ENCODE peak calls at places on chromosomes 5 and 9, in ten cellular contexts. S is CD8-positive, alpha-beta memory T cell; A is cardiac muscle cell; H is A549; P is GM23248; E is CD4-positive, CD25-positive, alpha-beta regulatory T cell; W is brain microvascular endothelial cell; R is stomach; T is mesendoderm; Z is HCT116. X is an unnamed sample.

GRCh38 chr9:112078432-112078831 is 96.7 kb downstream of the SUSD1 start:
- DNase-seq in T (no peak), H (no peak), A (no peak), S (no peak), W (no peak), R (no peak), E (no peak), P (no peak), Z (no peak), X (no peak)

GRCh38 chr9:121305269-121305994 is 37.5 kb downstream of the GSN start:
- DNase-seq in S (no peak), P (peak; percentile 56), H (no peak), Z (no peak), R (peak; percentile 44), W (no peak), T (no peak), E (no peak), A (no peak), X (no peak)

GRCh38 chr5:6166698-6167394 is 211.5 kb downstream of the MED10 start:
- DNase-seq in A (no peak), T (peak; percentile 16), S (no peak), Z (no peak), R (no peak), H (no peak), W (no peak), P (no peak), E (peak; percentile 0), X (no peak)

GRCh38 chr5:160054047-160054446 is 45.1 kb downstream of the TTC1 start:
- DNase-seq in W (peak; percentile 38), H (peak; percentile 7), R (no peak), P (peak; percentile 27), Z (no peak), S (no peak), E (no peak), T (no peak), A (no peak), X (no peak)

GRCh38 chr9:4298255-4299005 is 1.4 kb downstream of the GLIS3 start:
- DNase-seq in A (peak; percentile 42), H (peak; percentile 66), E (peak; percentile 46), R (peak; percentile 43), S (no peak), T (peak; percentile 82), W (no peak), Z (no peak), P (peak; percentile 72), X (peak; percentile 44)

GRCh38 chr9:90344013-90344412 is 298.6 kb downstream of the DIRAS2 start:
- DNase-seq in A (no peak), E (no peak), R (no peak), Z (no peak), T (peak; percentile 27), S (no peak), H (no peak), P (peak; percentile 4), W (peak; percentile 25), X (no peak)

GRCh38 chr5:59051938-59052337 is 469.1 kb downstream of the RAB3C start:
- DNase-seq in A (no peak), R (no peak), Z (no peak), S (no peak), H (no peak), W (no peak), T (no peak), P (no peak), E (no peak), X (no peak)

GRCh38 chr9:127528407-127529251 is 77.3 kb downstream of the LRSAM1 start:
- DNase-seq in W (no peak), H (no peak), E (no peak), P (no peak), Z (no peak), R (no peak), T (peak; percentile 59), A (peak; percentile 44), S (no peak), X (no peak)

GRCh38 chr5:142437563-142437962 is 112.7 kb upstream of the SPRY4 start:
- DNase-seq in T (no peak), S (no peak), A (no peak), P (no peak), R (no peak), E (no peak), H (no peak), Z (no peak), W (no peak), X (peak; percentile 81)

GRCh38 chr5:90557871-90558270 is 726 bp upstream of the ADGRV1 start:
- DNase-seq in P (no peak), T (no peak), W (no peak), H (no peak), A (no peak), R (no peak), S (no peak), Z (no peak), E (no peak), X (no peak)

GRCh38 chr9:113221003-113221799 is at the start of the genes FKBP15 and SLC31A1:
- DNase-seq in R (peak; percentile 99), W (peak; percentile 99), Z (peak; percentile 97), P (peak; percentile 99), T (peak; percentile 99), A (peak; percentile 98), S (peak; percentile 97), H (peak; percentile 99), E (peak; percentile 97), X (peak; percentile 99)

GRCh38 chr9:113219186-113219936 is 1.7 kb downstream of the FKBP15 start:
- DNase-seq in W (no peak), E (no peak), H (no peak), R (no peak), Z (no peak), T (no peak), S (no peak), P (no peak), A (no peak), X (no peak)

GRCh38 chr9:113220467-113221002 is 542 bp downstream of the FKBP15 start:
- DNase-seq in S (no peak), H (no peak), A (no peak), P (peak; percentile 42), T (no peak), Z (no peak), E (peak; percentile 40), W (no peak), R (no peak), X (no peak)

GRCh38 chr9:113221800-113222481 is 597 bp downstream of the SLC31A1 start:
- DNase-seq in S (no peak), A (no peak), E (peak; percentile 20), Z (no peak), T (peak; percentile 5), P (no peak), W (peak; percentile 4), R (no peak), H (no peak), X (no peak)

GRCh38 chr9:113219972-113220371 is 1.1 kb downstream of the FKBP15 start:
- DNase-seq in P (peak; percentile 72), E (peak; percentile 52), Z (no peak), R (no peak), T (no peak), H (no peak), A (no peak), S (no peak), W (peak; percentile 37), X (no peak)
- H3K4me3 ChIP-seq in P (peak overlapping the region; percentile 97), E (peak overlapping the region; percentile 87), Z (peak overlapping the region; percentile 81), R (peak overlapping the region; percentile 75), T (no peak overlapping the region), H (peak overlapping the region; percentile 81), A (peak overlapping the region; percentile 51), S (peak overlapping the region; percentile 96), W (peak overlapping the region; percentile 95), X (peak overlapping the region; percentile 75)

GRCh38 chr9:98974106-98974505 is 30.4 kb downstream of the COL15A1 start:
- DNase-seq in T (no peak), E (no peak), P (no peak), S (no peak), Z (no peak), W (no peak), H (no peak), A (no peak), R (no peak), X (no peak)
- H3K27ac ChIP-seq in T (no peak overlapping the region), E (no peak overlapping the region), P (no peak overlapping the region), S (no peak overlapping the region), Z (no peak overlapping the region), W (no peak overlapping the region), H (no peak overlapping the region), A (no peak overlapping the region), R (peak overlapping the region; percentile 5), X (no peak overlapping the region)

GRCh38 chr9:114388764-114389375 is 1.1 kb upstream of the AKNA start:
- DNase-seq in T (no peak), R (no peak), E (no peak), A (no peak), Z (no peak), S (no peak), H (no peak), W (no peak), P (no peak), X (no peak)
- H3K4me3 ChIP-seq in T (no peak overlapping the region), R (no peak overlapping the region), E (peak overlapping the region; percentile 98), A (no peak overlapping the region), Z (no peak overlapping the region), S (peak overlapping the region; percentile 98), H (no peak overlapping the region), W (no peak overlapping the region), P (no peak overlapping the region), X (no peak overlapping the region)

DNA sequence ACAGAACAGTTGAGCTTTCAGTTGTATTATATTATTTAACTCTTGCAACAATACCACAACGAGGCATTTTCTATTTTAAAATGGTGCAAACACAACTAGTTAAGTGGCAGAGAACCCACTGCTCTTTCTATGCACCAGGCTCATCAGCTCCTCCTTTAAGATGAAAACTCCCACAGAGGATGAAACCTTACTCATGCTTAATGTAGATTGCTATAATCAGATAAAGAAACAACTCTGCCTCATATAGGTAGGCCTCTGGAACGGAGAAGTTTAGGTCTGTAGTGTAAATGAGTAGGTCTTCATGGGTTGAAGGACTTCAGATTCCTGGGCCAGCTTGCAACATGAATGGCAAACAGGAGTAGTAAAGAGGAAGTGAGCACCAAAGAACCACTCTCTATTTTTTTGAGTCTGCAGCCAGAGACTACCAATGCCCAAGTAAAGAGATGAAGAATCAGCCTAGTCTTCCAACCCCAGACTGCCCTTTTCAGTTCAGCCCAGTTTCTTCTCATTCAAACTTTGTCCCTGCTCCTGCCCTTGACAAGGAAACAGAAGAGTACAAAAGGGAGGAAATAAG is 33.9 kb downstream of the HACD4 start:
- DNase-seq in S (no peak), H (no peak), T (no peak), Z (no peak), P (no peak), W (no peak), A (no peak), E (peak; percentile 9), R (no peak), X (no peak)
- H3K27ac ChIP-seq in S (no peak overlapping the region), H (no peak overlapping the region), T (no peak overlapping the region), Z (no peak overlapping the region), P (no peak overlapping the region), W (no peak overlapping the region), A (no peak overlapping the region), E (peak overlapping the region; percentile 63), R (no peak overlapping the region), X (no peak overlapping the region)

GRCh38 chr5:36607838-36608783 is 1.7 kb downstream of the SLC1A3 start:
- DNase-seq in R (no peak), W (peak; percentile 34), T (no peak), E (no peak), P (peak; percentile 68), S (no peak), A (no peak), H (no peak), Z (no peak), X (peak; percentile 56)
- H3K4me3 ChIP-seq in R (no peak overlapping the region), W (peak overlapping the region; percentile 69), T (no peak overlapping the region), E (no peak overlapping the region), P (peak overlapping the region; percentile 79), S (no peak overlapping the region), A (peak overlapping the region; percentile 88), H (no peak overlapping the region), Z (peak overlapping the region; percentile 69), X (peak overlapping the region; percentile 71)

X was measured in A673.